ENCODE peak calls at places on chromosomes 2 and 18, in seven cellular contexts. One of them, this sample, is unnamed.

GRCh38 chr2:216490061-216490460 is 8.6 kb upstream of the RPL37A start:
- DNase-seq in GM12878: no peak
- DNase-seq in K562: no peak
- DNase-seq in HCT116: no peak
- DNase-seq in HepG2: no peak
- DNase-seq in SK-N-SH: no peak
- DNase-seq in H1: no peak
- DNase-seq in this sample: no peak

GRCh38 chr2:21118302-21118920 is 5.4 kb upstream of the TDRD15 start:
- DNase-seq in HCT116: peak; percentile 26
- DNase-seq in GM12878: no peak
- DNase-seq in K562: peak; percentile 19
- DNase-seq in SK-N-SH: peak; percentile 75
- DNase-seq in HepG2: peak; percentile 81
- DNase-seq in H1: no peak
- DNase-seq in this sample: no peak

GRCh38 chr2:355773-356172 is 67.9 kb upstream of the ALKAL2 start:
- DNase-seq in HepG2: no peak
- DNase-seq in K562: no peak
- DNase-seq in SK-N-SH: no peak
- DNase-seq in H1: no peak
- DNase-seq in HCT116: no peak
- DNase-seq in GM12878: no peak
- DNase-seq in this sample: no peak

GRCh38 chr18:4582677-4583076 is 127.6 kb upstream of the DLGAP1 start:
- DNase-seq in K562: no peak
- DNase-seq in SK-N-SH: no peak
- DNase-seq in GM12878: no peak
- DNase-seq in H1: no peak
- DNase-seq in HCT116: no peak
- DNase-seq in HepG2: no peak
- DNase-seq in this sample: no peak

GRCh38 chr18:73043231-73044000 is 175.6 kb upstream of the NETO1 start:
- DNase-seq in HepG2: no peak
- DNase-seq in GM12878: no peak
- DNase-seq in K562: no peak
- DNase-seq in HCT116: no peak
- DNase-seq in SK-N-SH: no peak
- DNase-seq in H1: no peak
- DNase-seq in this sample: no peak

GRCh38 chr2:7673843-7674242 is 756.6 kb downstream of the RNF144A start:
- DNase-seq in HCT116: no peak
- DNase-seq in HepG2: no peak
- DNase-seq in SK-N-SH: no peak
- DNase-seq in H1: no peak
- DNase-seq in K562: no peak
- DNase-seq in GM12878: no peak
- DNase-seq in this sample: no peak

GRCh38 chr2:65186872-65187851 is 40.5 kb upstream of the ACTR2 start:
- DNase-seq in HepG2: peak; percentile 88
- DNase-seq in K562: peak; percentile 80
- DNase-seq in GM12878: no peak
- DNase-seq in H1: peak; percentile 54
- DNase-seq in SK-N-SH: peak; percentile 84
- DNase-seq in HCT116: peak; percentile 43
- DNase-seq in this sample: peak; percentile 71

GRCh38 chr2:179239194-179239593 is 25.4 kb downstream of the SESTD1 start:
- DNase-seq in GM12878: no peak
- DNase-seq in HCT116: peak; percentile 69
- DNase-seq in K562: no peak
- DNase-seq in SK-N-SH: no peak
- DNase-seq in H1: no peak
- DNase-seq in HepG2: peak; percentile 88
- DNase-seq in this sample: no peak

GRCh38 chr2:20563251-20563650 is 87.6 kb downstream of the HS1BP3 start:
- DNase-seq in K562: no peak
- DNase-seq in HCT116: no peak
- DNase-seq in H1: no peak
- DNase-seq in SK-N-SH: no peak
- DNase-seq in GM12878: no peak
- DNase-seq in HepG2: no peak
- DNase-seq in this sample: no peak

GRCh38 chr2:184654945-184655344 is 56.6 kb downstream of the ZNF804A start:
- DNase-seq in HCT116: no peak
- DNase-seq in H1: no peak
- DNase-seq in K562: no peak
- DNase-seq in SK-N-SH: no peak
- DNase-seq in HepG2: no peak
- DNase-seq in GM12878: no peak
- DNase-seq in this sample: no peak

GRCh38 chr2:159362094-159362493 is 75.6 kb upstream of the WDSUB1 start:
- DNase-seq in HCT116: no peak
- DNase-seq in HepG2: peak; percentile 20
- DNase-seq in K562: no peak
- DNase-seq in SK-N-SH: no peak
- DNase-seq in GM12878: no peak
- DNase-seq in H1: no peak
- DNase-seq in this sample: no peak

GRCh38 chr18:29457316-29457715 is 1280.4 kb upstream of the CDH2 start:
- DNase-seq in HCT116: peak; percentile 7
- DNase-seq in K562: no peak
- DNase-seq in H1: no peak
- DNase-seq in HepG2: no peak
- DNase-seq in GM12878: no peak
- DNase-seq in SK-N-SH: no peak
- DNase-seq in this sample: no peak

GRCh38 chr2:223357076-223357475 is 245.1 kb downstream of the SCG2 start:
- DNase-seq in HepG2: no peak
- DNase-seq in HCT116: no peak
- DNase-seq in GM12878: no peak
- DNase-seq in SK-N-SH: no peak
- DNase-seq in H1: no peak
- DNase-seq in K562: no peak
- DNase-seq in this sample: no peak

GRCh38 chr2:195343942-195344530 is 313.0 kb upstream of the SLC39A10 start:
- DNase-seq in SK-N-SH: no peak
- DNase-seq in GM12878: no peak
- DNase-seq in HCT116: no peak
- DNase-seq in H1: no peak
- DNase-seq in K562: no peak
- DNase-seq in HepG2: no peak
- DNase-seq in this sample: no peak

GRCh38 chr18:59910967-59911366 is 11.2 kb downstream of the PMAIP1 start:
- DNase-seq in K562: no peak
- DNase-seq in HCT116: no peak
- DNase-seq in SK-N-SH: no peak
- DNase-seq in HepG2: no peak
- DNase-seq in H1: no peak
- DNase-seq in GM12878: no peak
- DNase-seq in this sample: no peak

GRCh38 chr2:231706731-231707624 is 1.3 kb upstream of the PTMA start:
- DNase-seq in H1: peak; percentile 96
- DNase-seq in HCT116: peak; percentile 98
- DNase-seq in GM12878: peak; percentile 95
- DNase-seq in SK-N-SH: peak; percentile 93
- DNase-seq in HepG2: peak; percentile 95
- DNase-seq in K562: peak; percentile 82
- DNase-seq in this sample: peak; percentile 91
- TF ChIP-seq JUND in H1: peak; percentile 42
- TF ChIP-seq JUND in HCT116: no peak
- TF ChIP-seq JUND in GM12878: no peak
- TF ChIP-seq JUND in SK-N-SH: peak; percentile 14
- TF ChIP-seq JUND in HepG2: peak; percentile 12
- TF ChIP-seq JUND in K562: peak; percentile 58
- TF ChIP-seq JUND in this sample: no peak

DNA sequence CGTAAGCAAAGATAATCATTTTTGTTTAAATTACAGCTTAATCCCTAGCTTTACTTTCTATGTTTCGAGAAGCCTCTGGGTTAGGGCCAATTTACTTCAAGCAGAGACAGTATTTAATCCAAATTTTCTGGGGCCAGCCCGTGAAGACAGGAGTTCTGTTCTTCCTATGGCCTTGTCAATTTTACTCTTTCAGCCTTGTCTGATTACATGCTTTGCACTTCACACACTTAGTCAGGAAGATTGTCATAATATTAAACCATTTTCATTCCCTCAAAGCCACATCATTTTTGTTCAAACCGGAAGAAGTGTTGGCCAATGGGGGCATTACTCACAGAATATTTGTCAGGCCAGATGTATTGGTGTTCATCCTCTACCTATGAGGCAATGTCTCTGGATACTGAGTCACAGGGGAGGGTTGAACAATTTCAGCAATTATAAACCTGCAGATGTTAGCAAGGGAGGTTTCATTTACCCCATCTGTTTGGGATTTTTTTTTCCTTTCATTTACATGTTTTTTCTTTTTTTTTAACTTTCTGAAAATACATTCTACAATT is 1133.2 kb upstream of the ZEB2 start:
- DNase-seq in H1: no peak
- DNase-seq in K562: no peak
- DNase-seq in HCT116: no peak
- DNase-seq in GM12878: no peak
- DNase-seq in HepG2: no peak
- DNase-seq in SK-N-SH: no peak
- DNase-seq in this sample: no peak
- TF ChIP-seq JUND in H1: no peak
- TF ChIP-seq JUND in K562: no peak
- TF ChIP-seq JUND in HCT116: no peak
- TF ChIP-seq JUND in GM12878: no peak
- TF ChIP-seq JUND in HepG2: no peak
- TF ChIP-seq JUND in SK-N-SH: no peak
- TF ChIP-seq JUND in this sample: no peak

GRCh38 chr2:17853799-17854198 is 24.7 kb upstream of the KCNS3 start:
- DNase-seq in HepG2: no peak
- DNase-seq in HCT116: no peak
- DNase-seq in GM12878: no peak
- DNase-seq in K562: no peak
- DNase-seq in SK-N-SH: no peak
- DNase-seq in H1: no peak
- DNase-seq in this sample: no peak

GRCh38 chr2:17857016-17857415 is 21.5 kb upstream of the KCNS3 start:
- DNase-seq in H1: no peak
- DNase-seq in HCT116: no peak
- DNase-seq in HepG2: no peak
- DNase-seq in GM12878: no peak
- DNase-seq in K562: no peak
- DNase-seq in SK-N-SH: no peak
- DNase-seq in this sample: peak; percentile 1

GRCh38 chr2:17850151-17850550 is 28.3 kb upstream of the KCNS3 start:
- DNase-seq in HCT116: no peak
- DNase-seq in K562: no peak
- DNase-seq in H1: no peak
- DNase-seq in HepG2: no peak
- DNase-seq in GM12878: no peak
- DNase-seq in SK-N-SH: no peak
- DNase-seq in this sample: no peak

GRCh38 chr2:17849260-17849659 is 29.2 kb upstream of the KCNS3 start:
- DNase-seq in HCT116: no peak
- DNase-seq in K562: no peak
- DNase-seq in H1: no peak
- DNase-seq in SK-N-SH: no peak
- DNase-seq in HepG2: no peak
- DNase-seq in GM12878: no peak
- DNase-seq in this sample: no peak

GRCh38 chr2:17851731-17852585 is 26.5 kb upstream of the KCNS3 start:
- DNase-seq in K562: peak; percentile 57
- DNase-seq in GM12878: no peak
- DNase-seq in H1: no peak
- DNase-seq in SK-N-SH: peak; percentile 76
- DNase-seq in HepG2: peak; percentile 45
- DNase-seq in HCT116: peak; percentile 51
- DNase-seq in this sample: peak; percentile 42
- TF ChIP-seq JUND in K562: no peak
- TF ChIP-seq JUND in GM12878: no peak
- TF ChIP-seq JUND in H1: peak; percentile 76
- TF ChIP-seq JUND in SK-N-SH: no peak
- TF ChIP-seq JUND in HepG2: no peak
- TF ChIP-seq JUND in HCT116: no peak
- TF ChIP-seq JUND in this sample: no peak

GRCh38 chr18:44771572-44771956 is 90.9 kb downstream of the SETBP1 start:
- DNase-seq in H1: no peak
- DNase-seq in K562: no peak
- DNase-seq in HCT116: no peak
- DNase-seq in HepG2: no peak
- DNase-seq in GM12878: no peak
- DNase-seq in SK-N-SH: no peak
- DNase-seq in this sample: no peak

GRCh38 chr18:44773640-44774155 is 93.0 kb downstream of the SETBP1 start:
- DNase-seq in SK-N-SH: no peak
- DNase-seq in GM12878: no peak
- DNase-seq in HCT116: no peak
- DNase-seq in H1: no peak
- DNase-seq in HepG2: no peak
- DNase-seq in K562: no peak
- DNase-seq in this sample: no peak

GRCh38 chr18:44770641-44771040 is 90.0 kb downstream of the SETBP1 start:
- DNase-seq in GM12878: no peak
- DNase-seq in HCT116: no peak
- DNase-seq in H1: no peak
- DNase-seq in HepG2: no peak
- DNase-seq in K562: no peak
- DNase-seq in SK-N-SH: no peak
- DNase-seq in this sample: no peak

GRCh38 chr18:44774191-44774590 is 93.5 kb downstream of the SETBP1 start:
- DNase-seq in HepG2: no peak
- DNase-seq in SK-N-SH: no peak
- DNase-seq in HCT116: no peak
- DNase-seq in K562: no peak
- DNase-seq in GM12878: no peak
- DNase-seq in H1: no peak
- DNase-seq in this sample: no peak

DNA sequence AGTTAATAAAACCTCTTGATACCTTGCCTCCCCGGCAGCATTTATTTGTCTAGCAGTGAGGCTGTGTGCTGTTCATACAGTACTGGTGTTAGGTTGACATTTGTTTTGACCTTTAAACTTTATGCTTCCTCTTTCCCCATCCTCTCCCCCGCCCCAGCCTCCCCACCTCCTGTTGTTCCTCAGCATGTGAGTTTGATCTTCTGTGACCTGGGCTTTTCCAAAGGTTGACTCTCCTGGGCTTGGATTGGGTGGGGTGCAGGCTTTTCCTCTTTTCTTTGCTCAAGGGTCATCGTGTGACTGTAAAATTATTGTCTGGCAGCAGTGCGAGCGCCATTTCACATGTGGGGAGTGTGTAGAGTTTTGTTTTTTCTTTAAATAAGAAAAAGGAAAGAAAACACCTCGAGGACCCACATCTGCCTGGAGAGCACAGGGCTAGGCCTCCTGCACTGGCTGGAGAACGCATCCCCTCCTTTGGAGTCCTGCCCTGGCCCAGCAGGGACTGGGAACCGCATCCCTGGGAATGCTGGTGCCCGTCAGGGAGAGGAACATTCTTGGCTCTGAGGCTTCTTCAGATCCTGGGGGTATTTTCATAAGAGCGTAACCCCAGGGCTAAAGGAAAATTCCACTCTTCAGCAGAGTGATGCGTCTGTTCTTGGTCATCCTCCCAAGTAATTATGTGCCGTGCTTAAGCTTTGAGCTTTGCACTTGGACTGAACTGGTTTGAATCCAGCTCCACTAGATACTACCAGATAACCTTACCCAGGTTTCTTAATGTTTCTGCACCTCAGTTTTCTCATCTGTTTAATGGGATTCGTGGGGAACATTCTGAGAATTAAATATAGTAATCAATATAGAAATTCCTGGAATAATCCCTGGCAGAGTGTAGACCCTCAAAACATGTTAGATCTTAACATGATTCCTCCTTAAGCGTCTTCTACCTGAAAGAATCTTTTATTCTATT is 91.5 kb downstream of the SETBP1 start:
- DNase-seq in HepG2: peak; percentile 85
- DNase-seq in GM12878: no peak
- DNase-seq in SK-N-SH: no peak
- DNase-seq in K562: no peak
- DNase-seq in H1: no peak
- DNase-seq in HCT116: no peak
- DNase-seq in this sample: peak; percentile 21
- TF ChIP-seq JUND in HepG2: no peak
- TF ChIP-seq JUND in GM12878: no peak
- TF ChIP-seq JUND in SK-N-SH: no peak
- TF ChIP-seq JUND in K562: no peak
- TF ChIP-seq JUND in H1: no peak
- TF ChIP-seq JUND in HCT116: no peak
- TF ChIP-seq JUND in this sample: no peak

This sample was measured in T47D.